ENCODE peak calls at places on chromosomes 5 and 9, in seven cellular contexts. T, V, B, I, K, L and X are unnamed samples.

GRCh38 chr5:148029131-148029530 is 34.6 kb upstream of the SPINK5 start:
- DNase-seq in T (no peak), V (no peak), B (no peak), I (no peak), K (no peak), L (no peak), X (no peak)

GRCh38 chr9:93574900-93575705 is 1.3 kb upstream of the PHF2 start:
- DNase-seq in T (no peak), V (no peak), B (no peak), I (no peak), K (no peak), L (no peak), X (peak; percentile 62)

GRCh38 chr9:77751341-77752091 is 103.4 kb upstream of the GNA14 start:
- DNase-seq in T (peak; percentile 26), V (no peak), B (peak; percentile 81), I (no peak), K (peak; percentile 33), L (peak; percentile 61), X (no peak)

GRCh38 chr9:108811944-108812343 is 43.8 kb downstream of the ACTL7B start:
- DNase-seq in T (no peak), V (no peak), B (no peak), I (no peak), K (no peak), L (no peak), X (no peak)

GRCh38 chr5:173550641-173551040 is 65.8 kb downstream of the BOD1 start:
- DNase-seq in T (no peak), V (no peak), B (no peak), I (no peak), K (no peak), L (no peak), X (no peak)

GRCh38 chr9:61665330-61665751 is 475.5 kb downstream of the SPATA31A7 start:
- DNase-seq in T (no peak), V (no peak), B (no peak), I (no peak), K (no peak), L (no peak), X (no peak)

GRCh38 chr5:761854-762685 is 22.5 kb downstream of the ZDHHC11B start:
- DNase-seq in T (no peak), V (peak; percentile 24), B (no peak), I (peak; percentile 49), K (no peak), L (no peak), X (peak; percentile 79)

GRCh38 chr5:139150359-139150999 is 47.7 kb downstream of the SIL1 start:
- DNase-seq in T (no peak), V (no peak), B (no peak), I (no peak), K (no peak), L (no peak), X (peak; percentile 54)

GRCh38 chr9:130426883-130427282 is 17.9 kb upstream of the ASS1 start:
- DNase-seq in T (no peak), V (no peak), B (no peak), I (peak; percentile 70), K (no peak), L (peak; percentile 54), X (peak; percentile 70)

GRCh38 chr9:108842610-108843295 is 13.0 kb downstream of the ACTL7B start:
- DNase-seq in T (no peak), V (no peak), B (no peak), I (no peak), K (no peak), L (no peak), X (no peak)

GRCh38 chr9:22037954-22038690 is 29.0 kb upstream of the CDKN2B start:
- DNase-seq in T (no peak), V (no peak), B (peak; percentile 86), I (no peak), K (peak; percentile 60), L (no peak), X (no peak)

DNA sequence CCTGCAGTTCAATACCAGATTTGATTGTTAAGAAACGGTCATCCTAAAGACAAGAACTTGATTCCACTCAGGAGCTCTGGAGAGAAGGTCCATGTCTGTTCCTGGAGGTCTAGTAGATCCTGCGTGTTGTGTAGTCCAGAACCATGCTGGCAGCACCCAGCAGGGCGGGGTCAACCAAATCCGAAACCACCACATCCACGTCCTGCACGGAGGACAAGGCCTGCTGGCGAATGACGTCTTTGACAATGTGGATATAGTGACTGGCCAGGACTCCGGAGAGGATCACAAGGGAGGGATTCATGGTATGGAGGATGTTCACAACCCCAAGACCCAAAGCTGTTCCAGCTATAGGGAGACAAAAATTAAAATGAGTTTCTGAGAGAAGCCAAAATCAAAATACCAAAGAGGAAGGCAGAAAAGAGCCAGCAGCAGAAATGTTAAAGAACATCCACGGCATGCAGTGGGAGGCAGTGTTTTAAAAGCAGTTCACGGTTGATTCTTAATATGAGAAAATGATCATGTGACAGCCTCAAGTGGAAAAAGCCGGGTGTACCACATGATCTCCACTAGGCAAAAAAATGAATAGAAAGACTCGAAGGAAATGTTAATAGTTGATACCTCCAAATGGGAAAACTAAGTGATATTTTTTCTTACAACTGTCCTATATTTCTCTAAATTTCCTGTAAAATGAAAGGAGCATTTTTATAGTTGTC is 26.7 kb downstream of the CLTA start:
- DNase-seq in T (no peak), V (no peak), B (no peak), I (no peak), K (no peak), L (no peak), X (peak; percentile 65)
- H3K27ac ChIP-seq in T (no peak overlapping the region), V (no peak overlapping the region), B (no peak overlapping the region), I (no peak overlapping the region), K (no peak overlapping the region), L (no peak overlapping the region), X (no peak overlapping the region)

GRCh38 chr9:27395484-27395921 is 98.6 kb upstream of the EQTN start:
- DNase-seq in T (no peak), V (no peak), B (no peak), I (no peak), K (no peak), L (no peak), X (no peak)
- H3K27ac ChIP-seq in T (no peak overlapping the region), V (no peak overlapping the region), B (no peak overlapping the region), I (no peak overlapping the region), K (no peak overlapping the region), L (no peak overlapping the region), X (no peak overlapping the region)

GRCh38 chr9:135253305-135254004 is 166.0 kb downstream of the OLFM1 start:
- DNase-seq in T (no peak), V (no peak), B (no peak), I (peak; percentile 29), K (no peak), L (no peak), X (no peak)
- H3K27ac ChIP-seq in T (no peak overlapping the region), V (no peak overlapping the region), B (no peak overlapping the region), I (no peak overlapping the region), K (no peak overlapping the region), L (no peak overlapping the region), X (no peak overlapping the region)

DNA sequence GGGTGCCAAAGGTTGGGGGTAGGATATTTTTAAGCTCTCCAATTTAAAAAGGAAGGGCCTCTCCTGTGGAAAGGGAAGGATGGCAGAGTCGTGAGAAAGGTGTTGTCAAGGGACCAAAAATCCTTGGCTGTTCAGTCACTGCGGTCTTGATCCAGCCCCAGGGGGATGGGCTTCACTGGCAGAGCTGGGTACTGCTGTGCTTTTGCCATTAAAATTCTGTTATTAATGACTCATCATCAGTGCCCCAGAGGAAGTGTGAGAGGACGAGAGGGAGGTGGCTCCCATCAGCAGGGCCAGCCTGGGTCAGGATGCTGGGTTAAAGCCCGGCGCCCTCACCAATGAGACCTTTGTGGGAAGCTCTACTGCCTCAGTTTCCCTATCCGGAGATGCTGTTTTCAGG is 16.7 kb downstream of the PCDH12 start:
- DNase-seq in T (no peak), V (no peak), B (peak; percentile 12), I (peak; percentile 75), K (no peak), L (no peak), X (no peak)
- H3K27ac ChIP-seq in T (no peak overlapping the region), V (no peak overlapping the region), B (no peak overlapping the region), I (peak overlapping the region; percentile 46), K (no peak overlapping the region), L (peak overlapping the region; percentile 57), X (peak overlapping the region; percentile 46)

DNA sequence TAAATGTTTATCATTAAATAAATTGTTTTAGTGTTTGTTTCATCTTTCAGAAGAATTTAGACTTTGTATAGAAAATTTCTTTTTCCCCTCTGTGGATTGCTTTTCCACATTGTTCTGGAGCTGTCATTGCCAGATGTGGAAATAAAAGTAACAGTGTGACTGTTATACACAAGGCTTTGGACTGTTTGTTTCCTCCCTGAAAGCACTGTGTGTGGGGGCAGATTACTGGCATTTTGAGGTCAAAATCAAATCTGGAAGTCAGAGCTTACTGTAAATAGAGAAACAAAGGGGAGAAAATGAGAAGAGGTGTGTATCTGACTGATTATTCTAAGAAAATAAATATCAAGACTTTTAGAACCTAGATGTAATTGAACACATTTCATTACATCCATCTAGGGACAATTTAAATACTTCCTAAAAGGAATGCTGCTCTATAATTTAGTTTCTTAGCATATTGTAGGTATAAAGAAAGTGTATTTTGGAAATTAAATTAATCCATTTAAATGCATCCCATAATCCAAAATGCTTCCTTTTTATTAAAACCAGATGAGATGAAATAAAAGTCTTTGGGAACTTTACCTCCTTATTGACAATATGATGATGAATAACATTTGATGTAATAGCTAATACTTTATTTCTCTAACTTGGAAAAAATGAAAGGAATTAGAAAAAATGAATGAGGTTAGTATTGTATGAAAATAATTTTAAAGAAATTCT is 52.0 kb downstream of the ERCC6L2 start:
- DNase-seq in T (no peak), V (no peak), B (no peak), I (no peak), K (no peak), L (no peak), X (no peak)
- H3K27ac ChIP-seq in T (no peak overlapping the region), V (no peak overlapping the region), B (no peak overlapping the region), I (no peak overlapping the region), K (no peak overlapping the region), L (no peak overlapping the region), X (no peak overlapping the region)